ENCODE peak calls at places on chromosome 4, in eight cellular contexts. J is GM20000, W is astrocyte of the spinal cord, G is stomach, D is body of pancreas, F is brain microvascular endothelial cell, P is GM06990, C is A549. X is an unnamed sample.

GRCh38 chr4:184348311-184349233 is 125.8 kb downstream of the IRF2 start:
- DNase-seq in J (no peak), W (no peak), G (peak; percentile 87), D (peak; percentile 85), F (peak; percentile 10), P (no peak), C (no peak), X (no peak)

GRCh38 chr4:184016742-184017668 is 111.9 kb downstream of the STOX2 start:
- DNase-seq in J (no peak), W (no peak), G (no peak), D (no peak), F (no peak), P (no peak), C (no peak), X (no peak)

GRCh38 chr4:80365928-80366327 is 30.4 kb downstream of the CFAP299 start:
- DNase-seq in J (peak; percentile 33), W (peak; percentile 77), G (peak; percentile 54), D (peak; percentile 22), F (peak; percentile 48), P (no peak), C (peak; percentile 7), X (peak; percentile 70)

GRCh38 chr4:13704020-13704419 is 76.5 kb upstream of the BOD1L1 start:
- DNase-seq in J (no peak), W (no peak), G (no peak), D (no peak), F (no peak), P (no peak), C (no peak), X (no peak)

GRCh38 chr4:143586080-143586479 is 72.6 kb downstream of the SMARCA5 start:
- DNase-seq in J (no peak), W (peak; percentile 62), G (no peak), D (no peak), F (peak; percentile 67), P (no peak), C (no peak), X (no peak)

GRCh38 chr4:3642056-3642630 is 109.9 kb upstream of the LRPAP1 start:
- DNase-seq in J (no peak), W (no peak), G (no peak), D (no peak), F (no peak), P (no peak), C (no peak), X (no peak)

GRCh38 chr4:2787230-2788100 is 5.4 kb upstream of the SH3BP2 start:
- DNase-seq in J (peak; percentile 81), W (no peak), G (peak; percentile 35), D (no peak), F (no peak), P (peak; percentile 83), C (no peak), X (no peak)

GRCh38 chr4:42452823-42453222 is 55.5 kb downstream of the SHISA3 start:
- DNase-seq in J (no peak), W (no peak), G (no peak), D (no peak), F (no peak), P (no peak), C (no peak), X (no peak)

GRCh38 chr4:145524535-145524934 is 42.9 kb downstream of the SMAD1 start:
- DNase-seq in J (no peak), W (no peak), G (no peak), D (no peak), F (no peak), P (no peak), C (no peak), X (no peak)

GRCh38 chr4:14916554-14917304 is 85.6 kb upstream of the CPEB2 start:
- DNase-seq in J (no peak), W (no peak), G (no peak), D (no peak), F (peak; percentile 83), P (no peak), C (peak; percentile 51), X (peak; percentile 24)

GRCh38 chr4:122458625-122459024 is 2.1 kb upstream of the IL2 start:
- DNase-seq in J (peak; percentile 6), W (peak; percentile 37), G (no peak), D (no peak), F (peak; percentile 8), P (peak; percentile 9), C (no peak), X (peak; percentile 9)

GRCh38 chr4:169263791-169264392 is 6.9 kb downstream of the SH3RF1 start:
- DNase-seq in J (no peak), W (no peak), G (peak; percentile 60), D (peak; percentile 54), F (no peak), P (no peak), C (no peak), X (no peak)

GRCh38 chr4:142348489-142349076 is 497.5 kb downstream of the INPP4B start:
- DNase-seq in J (no peak), W (no peak), G (no peak), D (no peak), F (no peak), P (no peak), C (no peak), X (no peak)

GRCh38 chr4:7103599-7104365 is 35.9 kb upstream of the GRPEL1 start:
- DNase-seq in J (no peak), W (no peak), G (peak; percentile 89), D (peak; percentile 87), F (peak; percentile 6), P (no peak), C (peak; percentile 28), X (peak; percentile 9)

GRCh38 chr4:168585168-168586091 is 88.6 kb downstream of the PALLD start:
- DNase-seq in J (peak; percentile 36), W (peak; percentile 87), G (peak; percentile 77), D (peak; percentile 64), F (peak; percentile 90), P (no peak), C (peak; percentile 63), X (peak; percentile 74)

GRCh38 chr4:7322166-7322991 is 112.4 kb downstream of the PSAPL1 start:
- DNase-seq in J (no peak), W (no peak), G (no peak), D (no peak), F (no peak), P (no peak), C (no peak), X (no peak)

GRCh38 chr4:112946127-112946526 is 103.3 kb upstream of the ANK2 start:
- DNase-seq in J (no peak), W (no peak), G (no peak), D (no peak), F (no peak), P (no peak), C (no peak), X (no peak)

GRCh38 chr4:24210332-24210902 is 320.6 kb upstream of the PPARGC1A start:
- DNase-seq in J (no peak), W (peak; percentile 86), G (no peak), D (peak; percentile 55), F (peak; percentile 85), P (no peak), C (peak; percentile 5), X (peak; percentile 57)

GRCh38 chr4:82770607-82771006 is 28.0 kb downstream of the SCD5 start:
- DNase-seq in J (no peak), W (no peak), G (no peak), D (no peak), F (no peak), P (no peak), C (no peak), X (no peak)

GRCh38 chr4:124710253-124710849 is 2.2 kb downstream of the ANKRD50 start:
- DNase-seq in J (no peak), W (peak; percentile 44), G (no peak), D (no peak), F (peak; percentile 3), P (no peak), C (no peak), X (no peak)

GRCh38 chr4:133920236-133920635 is 281.4 kb downstream of the PABPC4L start:
- DNase-seq in J (no peak), W (no peak), G (no peak), D (no peak), F (no peak), P (no peak), C (no peak), X (no peak)

DNA sequence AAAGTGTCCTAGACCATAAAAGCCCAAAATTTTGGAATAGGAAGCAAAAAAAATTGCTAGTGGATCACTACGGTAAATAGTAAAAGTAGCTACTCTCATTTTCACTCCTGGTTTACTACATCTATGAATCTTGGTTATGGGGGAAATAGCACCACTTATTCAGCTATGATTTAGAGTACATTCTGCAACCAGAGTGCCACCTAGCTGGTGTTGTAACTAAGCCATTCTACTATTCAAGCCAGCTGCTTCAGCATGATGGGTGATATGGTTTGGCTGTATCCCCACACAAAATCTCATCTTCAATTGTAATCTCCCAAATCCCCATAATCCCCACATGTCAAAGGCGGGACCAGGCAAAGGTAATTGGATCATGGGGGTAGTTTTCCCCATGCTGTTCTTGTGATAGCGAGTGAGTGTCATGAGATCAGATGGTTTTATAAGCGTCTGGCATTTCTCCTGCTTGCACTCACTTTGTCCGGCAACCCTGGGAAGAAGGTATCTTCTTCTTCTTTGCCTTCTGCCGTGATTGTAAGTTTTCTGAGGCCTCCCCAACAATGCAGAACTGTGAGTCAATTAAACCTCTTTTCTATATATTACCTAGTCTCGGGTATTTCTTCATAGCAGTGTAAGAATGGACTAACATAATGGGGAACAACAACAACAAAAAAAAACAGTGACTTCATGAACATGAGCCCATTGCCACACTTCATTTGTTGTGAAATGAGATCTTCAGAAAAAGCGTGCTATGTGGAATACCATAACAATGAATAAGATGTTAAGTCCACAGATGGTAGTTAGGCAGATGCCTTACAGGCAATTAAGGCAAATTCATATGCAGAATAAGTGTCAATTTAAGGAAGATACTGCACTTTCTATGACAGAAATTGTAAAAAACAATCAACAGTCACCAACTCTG is 280.1 kb downstream of the PABPC4L start:
- DNase-seq in J (no peak), W (peak; percentile 9), G (no peak), D (no peak), F (no peak), P (no peak), C (no peak), X (no peak)
- TF ChIP-seq CTCF in J (no peak), W (peak; percentile 20), G (no peak), D (no peak), F (peak; percentile 34), P (no peak), C (no peak), X (no peak)

DNA sequence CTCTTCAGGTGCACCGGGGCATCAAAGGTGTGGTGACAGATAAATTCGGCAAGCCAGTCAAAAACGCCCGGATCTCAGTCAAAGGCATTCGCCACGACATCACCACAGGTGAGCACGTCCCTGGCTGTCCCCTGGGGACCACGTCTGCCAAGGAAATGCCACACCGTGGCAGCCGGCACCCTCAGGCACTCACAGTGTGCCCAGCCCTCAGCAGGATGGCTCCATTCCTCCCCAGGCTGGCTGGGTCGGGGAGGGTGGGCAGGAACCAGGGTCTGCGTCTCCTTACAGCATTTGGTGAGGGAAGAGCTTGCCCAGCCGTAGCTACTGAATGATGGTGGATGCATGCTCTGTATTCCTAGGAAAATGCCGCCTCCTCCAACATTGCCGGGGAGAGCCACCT is 25.9 kb downstream of the CPZ start:
- DNase-seq in J (no peak), W (no peak), G (no peak), D (no peak), F (no peak), P (no peak), C (no peak), X (no peak)
- TF ChIP-seq CTCF in J (no peak), W (no peak), G (no peak), D (no peak), F (no peak), P (no peak), C (no peak), X (no peak)

GRCh38 chr4:51942833-51943215 is 77.3 kb downstream of the LRRC66 start:
- DNase-seq in J (no peak), W (no peak), G (no peak), D (no peak), F (no peak), P (no peak), C (no peak), X (no peak)
- TF ChIP-seq CTCF in J (no peak), W (no peak), G (no peak), D (no peak), F (no peak), P (no peak), C (no peak), X (no peak)

GRCh38 chr4:177064724-177065394 is 244.8 kb upstream of the NEIL3 start:
- DNase-seq in J (no peak), W (no peak), G (no peak), D (no peak), F (no peak), P (no peak), C (no peak), X (no peak)
- TF ChIP-seq CTCF in J (no peak), W (no peak), G (no peak), D (no peak), F (no peak), P (no peak), C (no peak), X (no peak)

X was measured in RWPE1.